ENCODE peak calls at places on chromosomes 5 and 9, in seven cellular contexts. One of them, this sample, is unnamed.

GRCh38 chr5:41325074-41325473 is 111.7 kb upstream of the C6 start:
- DNase-seq in skeletal muscle cell: no peak
- DNase-seq in COLO829: no peak
- DNase-seq in NCI-H460: no peak
- DNase-seq in cardiac fibroblast: peak; percentile 58
- DNase-seq in type B pancreatic cell: no peak
- DNase-seq in chondrocyte: no peak
- DNase-seq in this sample: no peak

GRCh38 chr9:121860213-121860612 is 208.8 kb downstream of the DAB2IP start:
- DNase-seq in skeletal muscle cell: no peak
- DNase-seq in COLO829: no peak
- DNase-seq in NCI-H460: no peak
- DNase-seq in cardiac fibroblast: no peak
- DNase-seq in type B pancreatic cell: no peak
- DNase-seq in chondrocyte: no peak
- DNase-seq in this sample: no peak

GRCh38 chr5:172177232-172177631 is 10.8 kb downstream of the STK10 start:
- DNase-seq in skeletal muscle cell: no peak
- DNase-seq in COLO829: no peak
- DNase-seq in NCI-H460: no peak
- DNase-seq in cardiac fibroblast: no peak
- DNase-seq in type B pancreatic cell: no peak
- DNase-seq in chondrocyte: no peak
- DNase-seq in this sample: peak; percentile 80

GRCh38 chr5:175652741-175653663 is 4.9 kb upstream of the HRH2 start:
- DNase-seq in skeletal muscle cell: no peak
- DNase-seq in COLO829: peak; percentile 34
- DNase-seq in NCI-H460: no peak
- DNase-seq in cardiac fibroblast: no peak
- DNase-seq in type B pancreatic cell: no peak
- DNase-seq in chondrocyte: no peak
- DNase-seq in this sample: no peak

GRCh38 chr9:125066839-125067619 is 76.3 kb downstream of the SCAI start:
- DNase-seq in skeletal muscle cell: no peak
- DNase-seq in COLO829: no peak
- DNase-seq in NCI-H460: no peak
- DNase-seq in cardiac fibroblast: peak; percentile 10
- DNase-seq in type B pancreatic cell: no peak
- DNase-seq in chondrocyte: no peak
- DNase-seq in this sample: no peak

GRCh38 chr5:140351609-140352334 is 5.4 kb upstream of the HBEGF start:
- DNase-seq in skeletal muscle cell: no peak
- DNase-seq in COLO829: peak; percentile 42
- DNase-seq in NCI-H460: peak; percentile 73
- DNase-seq in cardiac fibroblast: peak; percentile 84
- DNase-seq in type B pancreatic cell: no peak
- DNase-seq in chondrocyte: no peak
- DNase-seq in this sample: no peak

GRCh38 chr5:1819458-1819857 is 18.3 kb downstream of the NDUFS6 start:
- DNase-seq in skeletal muscle cell: no peak
- DNase-seq in COLO829: no peak
- DNase-seq in NCI-H460: no peak
- DNase-seq in cardiac fibroblast: no peak
- DNase-seq in type B pancreatic cell: no peak
- DNase-seq in chondrocyte: no peak
- DNase-seq in this sample: no peak

GRCh38 chr9:257957-258356 is 43.3 kb downstream of the DOCK8 start:
- DNase-seq in skeletal muscle cell: no peak
- DNase-seq in COLO829: no peak
- DNase-seq in NCI-H460: no peak
- DNase-seq in cardiac fibroblast: no peak
- DNase-seq in type B pancreatic cell: no peak
- DNase-seq in chondrocyte: no peak
- DNase-seq in this sample: no peak

GRCh38 chr5:87242242-87242641 is 25.4 kb upstream of the RASA1 start:
- DNase-seq in skeletal muscle cell: no peak
- DNase-seq in COLO829: no peak
- DNase-seq in NCI-H460: no peak
- DNase-seq in cardiac fibroblast: no peak
- DNase-seq in type B pancreatic cell: no peak
- DNase-seq in chondrocyte: no peak
- DNase-seq in this sample: no peak

GRCh38 chr9:86549920-86550319 is 195.7 kb upstream of the TUT7 start:
- DNase-seq in skeletal muscle cell: no peak
- DNase-seq in COLO829: no peak
- DNase-seq in NCI-H460: no peak
- DNase-seq in cardiac fibroblast: no peak
- DNase-seq in type B pancreatic cell: no peak
- DNase-seq in chondrocyte: no peak
- DNase-seq in this sample: no peak

GRCh38 chr5:169521366-169521983 is 62.1 kb upstream of the SPDL1 start:
- DNase-seq in skeletal muscle cell: no peak
- DNase-seq in COLO829: no peak
- DNase-seq in NCI-H460: no peak
- DNase-seq in cardiac fibroblast: no peak
- DNase-seq in type B pancreatic cell: no peak
- DNase-seq in chondrocyte: no peak
- DNase-seq in this sample: no peak

GRCh38 chr9:69554945-69555344 is 117.2 kb downstream of the APBA1 start:
- DNase-seq in skeletal muscle cell: peak; percentile 87
- DNase-seq in COLO829: no peak
- DNase-seq in NCI-H460: no peak
- DNase-seq in cardiac fibroblast: peak; percentile 87
- DNase-seq in type B pancreatic cell: no peak
- DNase-seq in chondrocyte: no peak
- DNase-seq in this sample: no peak

GRCh38 chr9:137784046-137784445 is 93.5 kb upstream of the CACNA1B start:
- DNase-seq in skeletal muscle cell: no peak
- DNase-seq in COLO829: no peak
- DNase-seq in NCI-H460: no peak
- DNase-seq in cardiac fibroblast: no peak
- DNase-seq in type B pancreatic cell: no peak
- DNase-seq in chondrocyte: peak; percentile 56
- DNase-seq in this sample: peak; percentile 40

GRCh38 chr5:180825768-180826525 is 23.3 kb upstream of the MGAT1 start:
- DNase-seq in skeletal muscle cell: peak; percentile 56
- DNase-seq in COLO829: peak; percentile 40
- DNase-seq in NCI-H460: no peak
- DNase-seq in cardiac fibroblast: peak; percentile 83
- DNase-seq in type B pancreatic cell: no peak
- DNase-seq in chondrocyte: no peak
- DNase-seq in this sample: no peak

GRCh38 chr9:21919377-21920362 is 74.5 kb downstream of the CDKN2A start:
- DNase-seq in skeletal muscle cell: peak; percentile 80
- DNase-seq in COLO829: peak; percentile 15
- DNase-seq in NCI-H460: no peak
- DNase-seq in cardiac fibroblast: peak; percentile 82
- DNase-seq in type B pancreatic cell: no peak
- DNase-seq in chondrocyte: no peak
- DNase-seq in this sample: no peak

GRCh38 chr9:36141288-36141687 is 4.8 kb downstream of the GLIPR2 start:
- DNase-seq in skeletal muscle cell: no peak
- DNase-seq in COLO829: no peak
- DNase-seq in NCI-H460: no peak
- DNase-seq in cardiac fibroblast: peak; percentile 47
- DNase-seq in type B pancreatic cell: no peak
- DNase-seq in chondrocyte: peak; percentile 47
- DNase-seq in this sample: peak; percentile 74

GRCh38 chr9:135760465-135760864 is 58.5 kb downstream of the KCNT1 start:
- DNase-seq in skeletal muscle cell: no peak
- DNase-seq in COLO829: no peak
- DNase-seq in NCI-H460: no peak
- DNase-seq in cardiac fibroblast: no peak
- DNase-seq in type B pancreatic cell: no peak
- DNase-seq in chondrocyte: no peak
- DNase-seq in this sample: no peak

GRCh38 chr9:34206561-34206960 is 27.7 kb downstream of the UBAP1 start:
- DNase-seq in skeletal muscle cell: no peak
- DNase-seq in COLO829: no peak
- DNase-seq in NCI-H460: no peak
- DNase-seq in cardiac fibroblast: no peak
- DNase-seq in type B pancreatic cell: no peak
- DNase-seq in chondrocyte: no peak
- DNase-seq in this sample: no peak

GRCh38 chr5:143118222-143118621 is 285.3 kb downstream of the NR3C1 start:
- DNase-seq in skeletal muscle cell: no peak
- DNase-seq in COLO829: no peak
- DNase-seq in NCI-H460: no peak
- DNase-seq in cardiac fibroblast: no peak
- DNase-seq in type B pancreatic cell: no peak
- DNase-seq in chondrocyte: no peak
- DNase-seq in this sample: peak; percentile 78

GRCh38 chr5:62340392-62340791 is 34.4 kb downstream of the KIF2A start:
- DNase-seq in skeletal muscle cell: no peak
- DNase-seq in COLO829: no peak
- DNase-seq in NCI-H460: peak; percentile 3
- DNase-seq in cardiac fibroblast: peak; percentile 43
- DNase-seq in type B pancreatic cell: no peak
- DNase-seq in chondrocyte: no peak
- DNase-seq in this sample: no peak

GRCh38 chr5:132489051-132489770 is 1.4 kb downstream of the IRF1 start:
- DNase-seq in skeletal muscle cell: no peak
- DNase-seq in COLO829: no peak
- DNase-seq in NCI-H460: no peak
- DNase-seq in cardiac fibroblast: no peak
- DNase-seq in type B pancreatic cell: peak; percentile 42
- DNase-seq in chondrocyte: no peak
- DNase-seq in this sample: peak; percentile 78

GRCh38 chr5:154384480-154385235 is 61.1 kb upstream of the SAP30L start:
- DNase-seq in skeletal muscle cell: no peak
- DNase-seq in COLO829: no peak
- DNase-seq in NCI-H460: no peak
- DNase-seq in cardiac fibroblast: no peak
- DNase-seq in type B pancreatic cell: no peak
- DNase-seq in chondrocyte: no peak
- DNase-seq in this sample: peak; percentile 84

GRCh38 chr5:146544232-146544631 is 28.2 kb upstream of the GPR151 start:
- DNase-seq in skeletal muscle cell: no peak
- DNase-seq in COLO829: no peak
- DNase-seq in NCI-H460: no peak
- DNase-seq in cardiac fibroblast: no peak
- DNase-seq in type B pancreatic cell: no peak
- DNase-seq in chondrocyte: no peak
- DNase-seq in this sample: no peak

GRCh38 chr5:79202076-79202475 is 33.9 kb upstream of the JMY start:
- DNase-seq in skeletal muscle cell: peak; percentile 31
- DNase-seq in COLO829: no peak
- DNase-seq in NCI-H460: no peak
- DNase-seq in cardiac fibroblast: peak; percentile 85
- DNase-seq in type B pancreatic cell: no peak
- DNase-seq in chondrocyte: no peak
- DNase-seq in this sample: no peak

GRCh38 chr9:72856985-72857631 is 95.7 kb downstream of the ALDH1A1 start:
- DNase-seq in skeletal muscle cell: peak; percentile 23
- DNase-seq in COLO829: peak; percentile 71
- DNase-seq in NCI-H460: peak; percentile 83
- DNase-seq in cardiac fibroblast: peak; percentile 86
- DNase-seq in type B pancreatic cell: no peak
- DNase-seq in chondrocyte: no peak
- DNase-seq in this sample: no peak

GRCh38 chr9:79492092-79492995 is 79.4 kb upstream of the TLE4 start:
- DNase-seq in skeletal muscle cell: no peak
- DNase-seq in COLO829: no peak
- DNase-seq in NCI-H460: no peak
- DNase-seq in cardiac fibroblast: peak; percentile 9
- DNase-seq in type B pancreatic cell: no peak
- DNase-seq in chondrocyte: no peak
- DNase-seq in this sample: no peak